ENCODE peak calls at places on chromosomes 16 and 17, in six cellular contexts. X, O, Q, Z, Y and D are unnamed samples.

GRCh38 chr17:1880851-1881630 is 51.2 kb downstream of the RPA1 start:
- DNase-seq in X (peak), O (no peak), Q (no peak), Z (no peak), Y (no peak), D (no peak)

GRCh38 chr16:69397821-69398521 is 12.2 kb upstream of the TERF2 start:
- DNase-seq in X (peak), O (peak), Q (peak), Z (peak), Y (peak), D (peak)

GRCh38 chr17:1776328-1776727 is 14.5 kb downstream of the SERPINF1 start:
- DNase-seq in X (no peak), O (no peak), Q (no peak), Z (no peak), Y (no peak), D (no peak)

GRCh38 chr16:31397701-31398100 is 4.6 kb downstream of the ITGAD start:
- DNase-seq in X (no peak), O (no peak), Q (no peak), Z (no peak), Y (no peak), D (no peak)

GRCh38 chr17:34393401-34393800 is 30.4 kb upstream of the CCL1 start:
- DNase-seq in X (no peak), O (no peak), Q (no peak), Z (no peak), Y (no peak), D (no peak)

GRCh38 chr17:81453712-81454111 is 58.5 kb downstream of the BAHCC1 start:
- DNase-seq in X (no peak), O (no peak), Q (no peak), Z (no peak), Y (no peak), D (no peak)

GRCh38 chr16:83734136-83734535 is 73.6 kb upstream of the HSBP1 start:
- DNase-seq in X (no peak), O (no peak), Q (no peak), Z (no peak), Y (no peak), D (no peak)

GRCh38 chr16:48628359-48628985 is 18.5 kb upstream of the N4BP1 start:
- DNase-seq in X (no peak), O (no peak), Q (no peak), Z (no peak), Y (no peak), D (no peak)

GRCh38 chr17:76547642-76548202 is 7.9 kb downstream of the PRCD start:
- DNase-seq in X (no peak), O (no peak), Q (no peak), Z (no peak), Y (no peak), D (no peak)
- TF ChIP-seq CTCF in X (no peak), O (no peak), Q (no peak), Z (no peak), Y (no peak), D (no peak)

GRCh38 chr16:66548868-66549267 is 1.1 kb downstream of the TK2 start:
- DNase-seq in X (no peak), O (no peak), Q (no peak), Z (no peak), Y (no peak), D (no peak)

GRCh38 chr16:66547101-66547989 is 2.6 kb downstream of the TK2 start:
- DNase-seq in X (no peak), O (no peak), Q (no peak), Z (no peak), Y (no peak), D (no peak)

GRCh38 chr16:66548068-66548467 is 1.9 kb downstream of the TK2 start:
- DNase-seq in X (no peak), O (no peak), Q (no peak), Z (no peak), Y (no peak), D (no peak)

GRCh38 chr16:66551362-66551761 is 1.0 kb upstream of the CKLF start:
- DNase-seq in X (peak), O (peak), Q (peak), Z (no peak), Y (no peak), D (peak)

GRCh38 chr16:66549284-66550131 is at the start of gene TK2:
- DNase-seq in X (peak), O (peak), Q (no peak), Z (no peak), Y (peak), D (no peak)
- TF ChIP-seq CTCF in X (peak), O (peak), Q (peak), Z (peak), Y (no peak), D (no peak)

GRCh38 chr16:56032072-56032471 is 156.9 kb upstream of the CES5A start:
- DNase-seq in X (no peak), O (no peak), Q (no peak), Z (no peak), Y (no peak), D (no peak)

DNA sequence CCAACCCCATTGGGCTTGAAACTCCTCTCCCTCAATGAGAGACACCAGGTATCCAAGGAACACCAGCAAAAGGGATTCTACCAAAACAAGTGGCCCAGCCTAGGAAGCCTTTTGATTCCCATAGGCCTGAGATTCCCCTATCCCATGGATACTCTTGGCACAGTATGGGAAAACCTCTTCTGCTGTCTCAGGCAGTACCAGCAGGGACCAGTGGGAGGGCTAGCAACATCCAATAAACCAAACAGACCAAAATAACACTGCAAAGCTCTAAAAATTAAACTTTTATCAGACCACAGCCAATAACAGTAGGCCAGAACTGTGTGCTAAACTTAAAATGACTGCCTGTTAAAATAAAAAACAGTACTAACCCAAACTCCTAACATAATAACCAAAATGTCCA is 153.9 kb upstream of the CES5A start:
- DNase-seq in X (no peak), O (no peak), Q (no peak), Z (no peak), Y (no peak), D (no peak)
- TF ChIP-seq CTCF in X (peak), O (no peak), Q (peak), Z (no peak), Y (no peak), D (no peak)

GRCh38 chr16:67653131-67654068 is 6.7 kb downstream of the ACD start:
- DNase-seq in X (peak), O (no peak), Q (no peak), Z (no peak), Y (no peak), D (no peak)
- TF ChIP-seq CTCF in X (peak), O (peak), Q (peak), Z (peak), Y (no peak), D (peak)

GRCh38 chr17:22305356-22306071 is 613.2 kb downstream of the KCNJ18 start:
- DNase-seq in X (no peak), O (no peak), Q (no peak), Z (no peak), Y (no peak), D (no peak)

DNA sequence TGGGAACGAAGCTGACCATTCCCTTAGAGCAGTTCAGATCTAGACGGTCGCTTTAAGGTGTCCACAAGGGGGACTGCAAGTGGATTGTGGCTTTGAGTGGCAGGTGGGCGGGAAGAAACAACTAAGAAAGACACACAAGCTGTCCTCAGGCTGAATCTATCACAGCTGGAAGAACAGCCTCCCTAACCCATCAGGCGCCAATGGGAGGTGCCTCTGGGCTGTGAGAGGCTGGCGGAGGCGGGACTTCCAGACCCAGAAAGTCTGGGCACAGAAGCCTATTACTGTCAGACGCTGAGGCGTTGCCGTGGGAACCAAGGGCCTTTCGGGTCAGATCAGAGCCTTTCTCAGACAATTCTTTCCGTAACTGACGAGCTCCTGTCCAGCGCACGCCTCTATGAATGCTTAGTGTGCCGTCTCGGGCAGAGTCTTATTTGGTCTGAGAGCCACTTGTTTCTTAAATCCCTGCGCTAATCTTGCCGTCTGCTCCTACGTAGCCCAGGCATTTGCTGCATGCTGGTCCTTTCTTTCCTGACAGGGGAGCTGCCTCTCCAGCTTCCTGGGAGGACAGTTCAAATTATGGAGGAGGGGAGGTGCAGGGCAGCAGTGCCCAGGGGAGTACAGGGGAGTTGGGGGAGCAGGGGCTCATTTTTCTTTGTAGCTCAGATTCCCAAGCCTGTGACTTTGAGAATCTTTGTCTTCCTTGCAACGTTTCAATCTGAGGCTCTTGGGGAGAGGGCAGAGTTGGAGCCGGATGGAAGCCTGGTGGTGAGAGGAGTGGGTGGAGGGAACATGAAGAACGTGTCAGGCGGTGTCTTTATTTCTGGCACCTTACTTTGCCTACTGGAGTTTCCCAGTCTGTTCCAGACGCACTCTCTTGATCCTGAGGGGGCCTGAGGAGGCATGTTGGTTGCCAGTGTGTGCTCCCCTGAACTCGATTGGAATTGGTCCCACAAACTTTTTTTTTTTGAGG is 618.7 kb downstream of the KCNJ18 start:
- DNase-seq in X (no peak), O (peak), Q (no peak), Z (no peak), Y (no peak), D (no peak)
- TF ChIP-seq CTCF in X (no peak), O (no peak), Q (no peak), Z (no peak), Y (no peak), D (no peak)

GRCh38 chr16:25395528-25395927 is 137.9 kb upstream of the ZKSCAN2 start:
- DNase-seq in X (no peak), O (peak), Q (no peak), Z (no peak), Y (no peak), D (no peak)
- TF ChIP-seq CTCF in X (peak), O (peak), Q (peak), Z (no peak), Y (no peak), D (no peak)

DNA sequence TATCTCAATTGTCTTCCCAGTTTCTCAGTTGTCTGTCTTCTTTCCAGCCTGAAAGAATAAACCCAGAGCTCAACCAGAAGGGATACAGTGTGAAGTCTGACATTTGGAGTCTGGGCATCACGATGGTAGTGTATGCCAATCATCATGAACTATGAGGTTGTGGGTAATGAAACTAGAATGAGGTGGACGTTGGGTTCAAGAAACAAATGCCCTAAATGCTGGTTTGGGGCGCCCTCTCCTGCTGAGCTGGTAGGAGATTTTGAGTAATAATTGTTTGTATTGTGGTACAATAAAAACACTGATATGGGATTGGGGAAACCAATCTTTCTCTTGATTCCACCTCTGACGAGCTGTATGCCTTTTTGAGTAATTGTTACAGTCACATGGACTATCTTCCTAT is 110.4 kb downstream of the MAP2K6 start:
- DNase-seq in X (no peak), O (peak), Q (no peak), Z (no peak), Y (no peak), D (peak)
- TF ChIP-seq CTCF in X (no peak), O (peak), Q (no peak), Z (no peak), Y (no peak), D (peak)